ENCODE peak calls at places on chromosomes 5 and 9, in five cellular contexts. S, Q, Y, R and G are unnamed samples. For H3K4me1, the result is how much of the 10 kb centered on the place peaks cover.

GRCh38 chr9:126532489-126532888 is 81.2 kb upstream of the LMX1B start:
- DNase-seq in S (no peak), Q (no peak), Y (no peak), R (no peak), G (no peak)

GRCh38 chr5:168962323-168962722 is 338.6 kb downstream of the SLIT3 start:
- DNase-seq in S (no peak), Q (no peak), Y (no peak), R (no peak), G (no peak)

GRCh38 chr5:8363133-8363532 is 494.2 kb downstream of the MTRR start:
- DNase-seq in S (no peak), Q (no peak), Y (no peak), R (no peak), G (no peak)

GRCh38 chr5:163565492-163565891 is 60.1 kb downstream of the MAT2B start:
- DNase-seq in S (no peak), Q (no peak), Y (no peak), R (no peak), G (no peak)

GRCh38 chr5:72079288-72079687 is 28.0 kb upstream of the MAP1B start:
- DNase-seq in S (peak), Q (peak), Y (peak), R (no peak), G (no peak)

GRCh38 chr5:14273207-14273767 is 130.1 kb downstream of the TRIO start:
- DNase-seq in S (no peak), Q (no peak), Y (no peak), R (no peak), G (no peak)

GRCh38 chr5:39759696-39760095 is 334.9 kb upstream of the DAB2 start:
- DNase-seq in S (no peak), Q (no peak), Y (no peak), R (no peak), G (no peak)

GRCh38 chr5:139952464-139953070 is 90.5 kb downstream of the NRG2 start:
- DNase-seq in S (no peak), Q (no peak), Y (no peak), R (no peak), G (no peak)

GRCh38 chr5:150511641-150512367 is 3.9 kb downstream of the NDST1 start:
- DNase-seq in S (no peak), Q (no peak), Y (peak), R (no peak), G (no peak)

GRCh38 chr5:168219515-168220410 is 71.7 kb upstream of the WWC1 start:
- DNase-seq in S (no peak), Q (peak), Y (peak), R (peak), G (peak)

GRCh38 chr5:848671-849111 is 2.1 kb downstream of the ZDHHC11 start:
- DNase-seq in S (peak), Q (no peak), Y (no peak), R (no peak), G (no peak)

GRCh38 chr5:50984628-50985027 is 318.2 kb downstream of the PARP8 start:
- DNase-seq in S (no peak), Q (no peak), Y (no peak), R (no peak), G (no peak)

GRCh38 chr9:126440938-126441337 is 114.3 kb downstream of the MVB12B start:
- DNase-seq in S (no peak), Q (no peak), Y (no peak), R (peak), G (no peak)

GRCh38 chr5:61431923-61432620 is 100.0 kb downstream of the ZSWIM6 start:
- DNase-seq in S (no peak), Q (no peak), Y (no peak), R (no peak), G (no peak)

GRCh38 chr5:1479581-1480188 is 34.4 kb upstream of the SLC6A3 start:
- DNase-seq in S (peak), Q (peak), Y (peak), R (peak), G (peak)

GRCh38 chr9:99192786-99193465 is 28.8 kb downstream of the ALG2 start:
- DNase-seq in S (no peak), Q (no peak), Y (peak), R (no peak), G (no peak)

GRCh38 chr5:142403583-142403982 is 78.8 kb upstream of the SPRY4 start:
- DNase-seq in S (no peak), Q (no peak), Y (no peak), R (no peak), G (no peak)

GRCh38 chr5:65926893-65927292 is 518 bp downstream of the ERBIN start:
- DNase-seq in S (no peak), Q (peak), Y (no peak), R (no peak), G (no peak)

GRCh38 chr9:26321935-26322334 is 570.7 kb downstream of the CAAP1 start:
- DNase-seq in S (no peak), Q (no peak), Y (no peak), R (no peak), G (no peak)

GRCh38 chr5:166746506-166746905 is 1544.9 kb upstream of the WWC1 start:
- DNase-seq in S (no peak), Q (no peak), Y (no peak), R (no peak), G (no peak)

GRCh38 chr9:74499111-74499601 is 2.0 kb downstream of the RORB start:
- DNase-seq in S (peak), Q (no peak), Y (no peak), R (peak), G (no peak)

GRCh38 chr5:59286510-59286909 is 607.0 kb downstream of the PDE4D start:
- DNase-seq in S (no peak), Q (no peak), Y (no peak), R (no peak), G (no peak)

GRCh38 chr9:86534572-86535258 is 180.5 kb upstream of the TUT7 start:
- DNase-seq in S (no peak), Q (no peak), Y (no peak), R (no peak), G (no peak)

GRCh38 chr5:65264420-65264819 is 217.3 kb downstream of the ADAMTS6 start:
- DNase-seq in S (no peak), Q (no peak), Y (no peak), R (no peak), G (no peak)

GRCh38 chr5:150588495-150588890 is 52.0 kb upstream of the SYNPO start:
- DNase-seq in S (no peak), Q (no peak), Y (no peak), R (no peak), G (no peak)

GRCh38 chr9:118459832-118460425 is 755.7 kb downstream of the TLR4 start:
- DNase-seq in S (no peak), Q (no peak), Y (no peak), R (no peak), G (no peak)

GRCh38 chr9:16143310-16143709 is 590.5 kb downstream of the CCDC171 start:
- DNase-seq in S (no peak), Q (no peak), Y (no peak), R (no peak), G (no peak)
- H3K27ac ChIP-seq in S (no peak), Q (no peak), Y (no peak), R (no peak), G (no peak)

DNA sequence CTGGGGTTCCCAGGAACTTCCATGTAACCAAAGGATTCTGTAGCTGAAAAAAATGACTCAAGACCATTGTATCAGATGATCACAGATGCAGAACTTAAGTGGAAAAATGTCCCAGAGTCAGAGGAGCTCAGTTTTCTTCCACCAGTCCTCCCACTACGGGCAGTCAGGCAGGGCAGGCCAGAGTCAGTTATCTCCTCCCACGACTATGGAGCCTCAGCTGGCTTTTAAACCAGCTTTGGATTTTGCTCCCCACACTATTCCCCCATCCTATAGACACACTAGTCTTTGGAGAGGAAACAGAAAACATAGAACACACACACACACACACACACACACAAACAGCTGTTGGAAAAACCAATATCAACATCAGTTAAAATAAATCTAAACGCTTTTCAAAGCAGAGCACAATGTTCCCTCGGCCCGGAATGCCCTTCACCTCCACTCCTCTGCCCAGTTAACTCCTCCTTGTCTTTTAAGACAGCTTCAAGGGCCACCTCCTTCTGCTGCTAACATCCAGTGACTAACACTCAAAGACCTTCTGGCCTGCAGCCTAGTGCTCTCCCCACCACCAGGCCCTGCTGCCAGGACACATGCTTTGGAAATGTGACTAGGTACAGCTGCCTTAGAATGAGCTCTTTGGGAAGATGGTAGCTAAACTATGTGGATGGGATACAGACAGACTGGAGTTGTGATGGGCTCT is 56.8 kb downstream of the NIPAL4 start:
- DNase-seq in S (peak), Q (peak), Y (peak), R (no peak), G (no peak)
- H3K4me1 ChIP-seq in S (half or more), Q (under half), Y (under half), R (under half), G (under half)

GRCh38 chr5:66956439-66956838 is 240.2 kb downstream of the CD180 start:
- DNase-seq in S (no peak), Q (no peak), Y (no peak), R (no peak), G (no peak)

GRCh38 chr5:66960373-66961137 is 236.0 kb downstream of the CD180 start:
- DNase-seq in S (no peak), Q (no peak), Y (peak), R (no peak), G (no peak)

GRCh38 chr5:66958126-66958983 is 238.2 kb downstream of the CD180 start:
- DNase-seq in S (no peak), Q (no peak), Y (no peak), R (no peak), G (no peak)

GRCh38 chr5:66959668-66960067 is 236.9 kb downstream of the CD180 start:
- DNase-seq in S (no peak), Q (no peak), Y (peak), R (no peak), G (no peak)

DNA sequence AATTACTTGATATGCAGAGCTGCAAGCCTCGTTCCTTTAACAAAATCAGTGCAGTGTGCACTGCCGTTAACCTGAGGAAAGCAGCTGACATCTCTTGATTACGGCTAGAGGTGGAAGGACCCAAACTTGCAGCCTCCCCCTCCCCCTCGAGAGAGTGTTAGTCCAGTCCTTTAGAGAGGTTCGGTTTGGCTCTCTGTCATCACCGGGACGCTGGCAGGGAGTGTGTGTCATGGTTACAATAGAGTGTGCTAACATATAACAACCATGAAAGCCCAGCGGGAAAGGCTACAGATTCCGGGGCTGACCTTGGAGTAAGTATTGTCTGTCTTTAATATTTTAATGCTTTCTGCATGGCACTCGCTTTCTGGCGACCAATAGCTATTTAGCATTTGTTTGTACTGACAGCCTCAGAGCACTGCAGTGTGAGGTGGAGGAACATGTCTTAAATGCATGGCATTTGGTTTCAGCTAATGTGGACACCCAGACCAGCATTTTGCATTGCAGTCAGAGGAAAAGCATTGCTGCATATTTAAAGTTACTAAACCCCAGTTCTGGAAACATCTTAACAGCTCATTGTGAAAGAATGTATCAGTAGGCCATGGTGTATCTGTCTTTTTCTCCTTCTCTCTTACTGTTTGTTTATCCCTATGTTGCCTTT is 237.5 kb downstream of the CD180 start:
- DNase-seq in S (peak), Q (peak), Y (peak), R (no peak), G (no peak)
- H3K4me3 ChIP-seq in S (peak), Q (no peak), Y (peak), R (no peak), G (no peak)

GRCh38 chr9:89446440-89447310 is 51.2 kb downstream of the SEMA4D start:
- DNase-seq in S (no peak), Q (no peak), Y (no peak), R (no peak), G (no peak)
- H3K27ac ChIP-seq in S (no peak), Q (no peak), Y (no peak), R (no peak), G (no peak)

DNA sequence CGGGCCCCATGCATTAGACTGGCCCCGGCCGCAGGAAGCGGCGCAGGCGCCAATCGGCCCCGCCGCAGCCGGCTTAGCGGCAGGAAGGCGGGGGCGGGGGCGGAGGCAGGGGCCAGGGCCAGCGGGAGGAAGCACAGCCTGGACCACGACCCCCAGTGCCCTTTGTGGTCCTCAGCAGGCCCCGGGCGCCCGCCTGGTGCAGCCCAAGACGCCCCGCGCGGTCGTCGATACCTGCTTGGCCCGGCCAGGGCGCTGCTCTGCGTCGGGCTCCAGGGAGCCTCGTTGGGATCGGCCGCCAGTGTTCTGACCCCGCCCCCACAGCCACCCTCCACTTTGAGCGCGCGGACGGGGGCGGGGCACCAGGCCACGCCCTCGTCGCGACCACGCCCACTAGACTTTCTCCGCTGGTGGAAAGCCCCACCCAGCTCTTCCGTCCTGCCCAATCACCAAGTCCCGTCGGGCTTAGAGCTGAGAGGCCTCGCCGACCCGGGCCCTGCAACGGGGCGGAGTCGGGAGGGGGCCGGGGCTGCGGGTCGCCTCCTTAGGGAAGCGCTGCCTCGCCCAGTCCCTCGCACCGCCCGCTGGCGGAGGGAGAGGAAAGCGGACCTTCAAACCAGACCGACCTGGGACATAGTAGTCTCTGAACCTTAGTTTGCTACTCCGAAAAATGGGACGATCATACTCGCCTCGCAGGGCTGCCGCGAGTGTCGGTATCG is at the start of gene PDLIM7:
- DNase-seq in S (peak), Q (peak), Y (peak), R (peak), G (peak)
- H3K4me1 ChIP-seq in S (half or more), Q (under half), Y (half or more), R (under half), G (under half)